ENCODE peak calls at places on chromosomes 5 and 9, in seven cellular contexts. B, E, K, W, D, A and P are unnamed samples.

GRCh38 chr9:76898786-76899185 is 7.1 kb downstream of the PRUNE2 start:
- DNase-seq in D (no peak), A (no peak), W (no peak), B (no peak), K (no peak), E (no peak), P (no peak)

GRCh38 chr5:122151640-122152039 is 22.3 kb downstream of the ZNF474 start:
- DNase-seq in K (no peak), E (no peak), B (no peak), A (no peak), D (no peak), W (no peak), P (no peak)

GRCh38 chr5:154368041-154368800 is 77.6 kb upstream of the SAP30L start:
- DNase-seq in E (peak), K (no peak), D (no peak), A (no peak), W (peak), B (no peak), P (no peak)

GRCh38 chr9:107484117-107484723 is 5.3 kb downstream of the KLF4 start:
- DNase-seq in W (peak), E (peak), B (peak), A (no peak), K (no peak), D (no peak), P (no peak)

GRCh38 chr9:86405926-86406325 is 51.7 kb upstream of the TUT7 start:
- DNase-seq in A (no peak), D (no peak), K (no peak), B (no peak), W (peak), E (peak), P (no peak)

GRCh38 chr5:126681970-126682369 is 81.2 kb downstream of the PHAX start:
- DNase-seq in D (peak), B (no peak), W (no peak), K (no peak), E (no peak), A (no peak), P (no peak)

GRCh38 chr5:173643964-173644363 is 27.5 kb upstream of the BOD1 start:
- DNase-seq in E (no peak), K (no peak), B (no peak), D (no peak), A (peak), W (no peak), P (no peak)

GRCh38 chr9:113456235-113456634 is 7.3 kb upstream of the RGS3 start:
- DNase-seq in B (no peak), K (no peak), D (no peak), A (no peak), E (no peak), W (no peak), P (no peak)

GRCh38 chr9:129437626-129438323 is 183.1 kb downstream of the C9orf50 start:
- DNase-seq in D (no peak), B (peak), K (no peak), A (no peak), E (no peak), W (no peak), P (no peak)

GRCh38 chr9:105067895-105068580 is 140.1 kb upstream of the ABCA1 start:
- DNase-seq in B (no peak), E (no peak), D (no peak), K (no peak), A (no peak), W (no peak), P (no peak)

GRCh38 chr5:179297026-179297425 is 48.2 kb downstream of the ADAMTS2 start:
- DNase-seq in B (no peak), D (no peak), W (no peak), E (no peak), A (no peak), K (no peak), P (no peak)

GRCh38 chr9:129712595-129713524 is 40.0 kb downstream of the PTGES start:
- DNase-seq in D (no peak), A (no peak), E (no peak), B (peak), K (no peak), W (no peak), P (no peak)

GRCh38 chr9:76441551-76442322 is 17.2 kb upstream of the GCNT1 start:
- DNase-seq in D (no peak), A (no peak), B (no peak), K (peak), E (no peak), W (no peak), P (no peak)

GRCh38 chr5:151509231-151509630 is 61.8 kb downstream of the SLC36A1 start:
- DNase-seq in E (no peak), B (peak), D (no peak), A (no peak), W (no peak), K (no peak), P (no peak)

GRCh38 chr9:75382126-75382525 is 293.8 kb downstream of the OSTF1 start:
- DNase-seq in D (no peak), E (no peak), B (no peak), K (no peak), W (no peak), A (no peak), P (no peak)

GRCh38 chr5:42483472-42484154 is 60.4 kb downstream of the GHR start:
- DNase-seq in A (no peak), K (no peak), W (no peak), B (no peak), D (no peak), E (peak), P (no peak)

GRCh38 chr9:15635752-15636151 is 82.9 kb downstream of the CCDC171 start:
- DNase-seq in B (no peak), D (no peak), A (no peak), W (no peak), K (no peak), E (no peak), P (no peak)

GRCh38 chr5:62790348-62790747 is 211.7 kb downstream of the LRRC70 start:
- DNase-seq in B (no peak), D (no peak), A (no peak), E (peak), K (no peak), W (peak), P (no peak)